ENCODE peak calls at places on chromosomes 6 and 20, in six cellular contexts. L is progenitor cell of endocrine pancreas, Q is left cardiac atrium, C is PC-3, R is thoracic aorta, J is GM03348. X is an unnamed sample.
A peak's percentile ranks its signal among the peaks of the same experiment; 100 is the strongest.

GRCh38 chr6:56268266-56268665 is 20.9 kb upstream of the COL21A1 start:
- DNase-seq in Q (no peak), J (no peak), L (no peak), C (peak; percentile 8), R (no peak), X (no peak)

GRCh38 chr6:98343004-98343403 is 491.4 kb upstream of the POU3F2 start:
- DNase-seq in Q (no peak), J (no peak), C (no peak), R (no peak), L (no peak), X (no peak)

GRCh38 chr20:42936482-42936881 is 253.2 kb downstream of the PTPRT start:
- DNase-seq in J (no peak), L (no peak), Q (no peak), C (no peak), R (no peak), X (no peak)

GRCh38 chr6:52635049-52635577 is 35.8 kb upstream of the TMEM14A start:
- DNase-seq in L (no peak), J (no peak), C (no peak), R (no peak), Q (no peak), X (no peak)

GRCh38 chr6:79413562-79414002 is 123.6 kb downstream of the LCA5 start:
- DNase-seq in C (peak; percentile 51), L (no peak), Q (no peak), J (no peak), R (no peak), X (peak; percentile 50)

GRCh38 chr6:77502966-77503365 is 39.7 kb upstream of the HTR1B start:
- DNase-seq in C (no peak), R (no peak), J (no peak), Q (no peak), L (no peak), X (peak; percentile 94)

GRCh38 chr6:105388392-105388791 is 14.5 kb downstream of the PREP start:
- DNase-seq in R (no peak), J (no peak), C (no peak), L (no peak), Q (no peak), X (no peak)

GRCh38 chr6:19472850-19473249 is 364.3 kb upstream of the ID4 start:
- DNase-seq in C (peak; percentile 49), R (no peak), Q (no peak), J (no peak), L (no peak), X (no peak)

GRCh38 chr20:46040902-46041535 is 12.0 kb downstream of the SLC12A5 start:
- DNase-seq in Q (no peak), J (peak; percentile 57), L (peak; percentile 79), R (no peak), C (peak; percentile 67), X (peak; percentile 35)

GRCh38 chr6:166600932-166601331 is 14.5 kb upstream of the RAMACL start:
- DNase-seq in R (no peak), C (no peak), Q (no peak), J (no peak), L (no peak), X (no peak)

GRCh38 chr6:113980937-113981554 is 10.1 kb upstream of the HDAC2 start:
- DNase-seq in L (no peak), C (peak; percentile 45), Q (no peak), J (peak; percentile 35), R (no peak), X (no peak)

GRCh38 chr20:45037050-45037449 is 63.9 kb downstream of the KCNS1 start:
- DNase-seq in Q (peak; percentile 45), J (no peak), L (no peak), C (peak; percentile 72), R (no peak), X (peak; percentile 43)

GRCh38 chr20:57620274-57620990 is at the start of gene ZBP1:
- DNase-seq in Q (no peak), J (no peak), R (no peak), L (no peak), C (no peak), X (no peak)

GRCh38 chr6:109687271-109687721 is 3.7 kb downstream of the AK9 start:
- DNase-seq in L (no peak), R (no peak), Q (peak; percentile 34), C (peak; percentile 88), J (peak; percentile 81), X (peak; percentile 94)